ENCODE peak calls at places on chromosomes 11 and 22, in five cellular contexts. L is psoas muscle, M is ascending aorta, Q is GM12878, C is astrocyte of the spinal cord. J is an unnamed sample.
A peak's percentile ranks its signal among the peaks of the same experiment; 100 is the strongest.

GRCh38 chr11:40542821-40543220 is 916.6 kb downstream of the LRRC4C start:
- DNase-seq in L (no peak), Q (no peak), C (no peak), M (no peak), J (no peak)

GRCh38 chr11:256952-257737 is 20.4 kb downstream of the PSMD13 start:
- DNase-seq in M (no peak), L (no peak), Q (no peak), C (no peak), J (no peak)

GRCh38 chr22:47393191-47393590 is 630.7 kb downstream of the TBC1D22A start:
- DNase-seq in C (no peak), Q (no peak), L (no peak), M (no peak), J (no peak)

GRCh38 chr11:2128102-2128511 is 11.1 kb downstream of the IGF2 start:
- DNase-seq in M (no peak), C (no peak), Q (no peak), L (peak; percentile 39), J (no peak)

GRCh38 chr11:110856340-110856739 is 144.1 kb upstream of the ARHGAP20 start:
- DNase-seq in C (no peak), Q (no peak), M (no peak), L (no peak), J (no peak)

GRCh38 chr22:47629273-47629711 is 866.8 kb downstream of the TBC1D22A start:
- DNase-seq in L (no peak), C (no peak), Q (no peak), M (no peak), J (no peak)

GRCh38 chr11:68674461-68674860 is 9.9 kb upstream of the GAL start:
- DNase-seq in L (peak; percentile 28), M (no peak), Q (no peak), C (no peak), J (no peak)

GRCh38 chr11:117900720-117901440 is 24.4 kb upstream of the FXYD6 start:
- DNase-seq in M (no peak), C (no peak), Q (no peak), L (peak; percentile 16), J (no peak)

GRCh38 chr11:101407324-101407723 is 176.5 kb downstream of the TRPC6 start:
- DNase-seq in L (no peak), C (peak; percentile 7), M (no peak), Q (no peak), J (peak; percentile 8)

GRCh38 chr22:46797355-46797754 is 34.9 kb downstream of the TBC1D22A start:
- DNase-seq in C (peak; percentile 45), M (no peak), L (no peak), Q (no peak), J (no peak)

GRCh38 chr11:64092761-64093136 is 57.0 kb downstream of the FLRT1 start:
- DNase-seq in Q (no peak), M (no peak), L (no peak), C (no peak), J (no peak)

DNA sequence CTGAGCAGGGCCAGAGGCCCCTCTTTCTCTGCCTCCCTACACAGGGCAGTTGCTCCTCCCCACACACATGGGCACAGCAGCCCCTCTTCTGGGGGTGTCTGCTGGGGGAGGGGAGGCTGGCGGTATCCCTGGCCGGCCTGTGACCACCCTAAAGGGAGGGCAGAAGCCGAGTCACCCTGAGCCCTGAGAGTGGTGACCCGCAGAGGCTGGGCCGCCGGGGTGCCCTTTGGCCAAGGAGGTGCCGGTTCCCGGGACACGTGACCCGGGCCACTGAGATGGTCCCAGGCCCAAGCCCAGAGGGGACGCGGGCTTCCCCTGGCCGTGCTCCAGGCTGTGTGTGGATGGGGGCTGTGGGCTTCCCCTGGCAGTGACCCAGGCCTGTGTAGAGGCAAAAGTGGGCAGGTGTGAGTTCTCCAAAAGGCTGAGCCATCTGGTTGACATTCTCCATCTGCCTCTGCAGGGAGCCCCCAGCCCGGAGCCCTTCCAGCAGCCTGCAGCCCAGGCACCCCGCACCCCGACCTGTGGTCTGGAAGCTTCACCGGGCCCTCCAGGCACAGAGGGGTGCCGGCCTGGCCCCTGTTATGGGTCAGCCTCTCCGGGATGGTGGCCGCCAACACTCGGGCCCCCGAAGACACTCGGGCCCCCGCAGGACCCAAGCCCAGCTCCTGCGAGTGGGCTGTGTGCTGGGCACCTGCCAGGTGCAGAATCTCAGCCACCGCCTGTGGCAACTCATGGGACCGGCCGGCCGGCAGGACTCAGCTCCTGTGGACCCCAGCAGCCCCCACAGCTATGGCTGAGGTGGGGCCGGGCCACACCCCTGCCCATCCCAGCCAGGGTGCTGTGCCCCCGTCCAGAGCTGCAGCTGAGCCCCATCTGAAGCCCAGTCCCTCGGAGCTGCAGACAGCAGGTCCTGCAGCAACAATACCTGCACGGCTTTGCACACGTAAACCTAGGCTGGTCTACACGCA is 1.0 kb downstream of the ADM2 start:
- DNase-seq in M (no peak), L (no peak), C (no peak), Q (no peak), J (no peak)
- H3K4me3 ChIP-seq in M (peak overlapping the region; percentile 58), L (peak overlapping the region; percentile 56), C (peak overlapping the region; percentile 60), Q (peak overlapping the region; percentile 55), J (peak overlapping the region; percentile 10)

GRCh38 chr11:98564881-98565280 is 455.9 kb upstream of the CNTN5 start:
- DNase-seq in M (no peak), Q (no peak), C (peak; percentile 32), L (no peak), J (no peak)
- H3K4me3 ChIP-seq in M (no peak overlapping the region), Q (no peak overlapping the region), C (no peak overlapping the region), L (no peak overlapping the region), J (no peak overlapping the region)

GRCh38 chr11:46050065-46050464 is 71.2 kb downstream of the PHF21A start:
- DNase-seq in C (peak; percentile 86), L (peak; percentile 58), Q (no peak), M (no peak), J (peak; percentile 12)
- H3K4me3 ChIP-seq in C (no peak overlapping the region), L (no peak overlapping the region), Q (no peak overlapping the region), M (no peak overlapping the region), J (no peak overlapping the region)

DNA sequence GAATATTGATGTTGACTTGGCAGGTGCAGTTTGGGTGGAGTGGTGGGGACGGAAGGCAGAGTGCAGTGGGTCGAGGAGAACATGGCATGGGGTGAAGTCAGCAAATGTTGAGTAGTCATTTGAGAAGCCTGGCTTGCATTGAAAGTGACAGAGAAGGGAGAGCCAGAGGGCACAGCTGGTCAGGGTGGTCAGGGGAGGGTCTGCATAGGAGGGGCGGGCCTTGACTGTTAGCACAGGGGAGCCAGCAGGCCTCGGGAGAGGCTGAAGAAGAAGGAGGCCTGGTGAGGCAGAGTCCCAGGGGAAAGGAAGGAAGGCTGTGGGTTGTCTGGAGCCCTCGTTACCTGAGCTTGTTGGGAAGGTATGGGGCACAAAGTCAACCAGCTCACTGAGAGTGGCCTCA is 230.8 kb upstream of the TBCEL start:
- DNase-seq in M (no peak), C (no peak), Q (no peak), L (no peak), J (no peak)
- H3K4me3 ChIP-seq in M (no peak overlapping the region), C (no peak overlapping the region), Q (no peak overlapping the region), L (no peak overlapping the region), J (no peak overlapping the region)

GRCh38 chr11:59787816-59788215 is 22.8 kb downstream of the MRPL16 start:
- DNase-seq in L (no peak), C (peak; percentile 48), Q (no peak), M (no peak), J (no peak)
- H3K4me3 ChIP-seq in L (no peak overlapping the region), C (no peak overlapping the region), Q (no peak overlapping the region), M (no peak overlapping the region), J (no peak overlapping the region)

DNA sequence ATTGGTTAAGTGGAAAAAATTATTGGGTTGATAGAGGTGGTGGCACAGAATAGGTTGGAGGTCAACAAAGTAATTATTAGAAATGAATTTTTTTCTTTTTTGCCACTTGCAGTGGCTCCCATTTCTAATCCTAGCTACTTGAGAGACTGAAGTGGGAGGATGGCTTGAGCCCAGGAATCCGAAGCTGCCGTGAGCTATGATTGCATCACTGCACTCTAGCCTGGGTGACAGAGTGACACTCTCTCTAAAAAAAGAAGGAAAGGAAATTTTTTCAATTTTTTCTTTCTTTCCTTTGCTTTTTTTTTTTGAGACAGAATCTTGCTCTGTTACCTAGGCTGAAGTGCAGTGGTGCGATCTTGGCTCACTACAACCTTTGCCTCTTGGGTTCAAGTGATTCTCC is 2.2 kb upstream of the BCO2 start:
- DNase-seq in L (no peak), Q (no peak), C (no peak), M (no peak), J (no peak)
- H3K4me3 ChIP-seq in L (peak overlapping the region; percentile 26), Q (no peak overlapping the region), C (no peak overlapping the region), M (no peak overlapping the region), J (no peak overlapping the region)

GRCh38 chr11:109166441-109166840 is 255.5 kb upstream of the C11orf87 start:
- DNase-seq in M (no peak), L (no peak), C (no peak), Q (no peak), J (no peak)
- H3K4me3 ChIP-seq in M (no peak overlapping the region), L (no peak overlapping the region), C (no peak overlapping the region), Q (no peak overlapping the region), J (no peak overlapping the region)